ENCODE peak calls at places on chromosomes 4 and X, in four cellular contexts. One of them, this sample, is unnamed.

GRCh38 chrX:138067415-138067814 is 501.5 kb downstream of the ZIC3 start:
- DNase-seq in CD4-positive, alpha-beta memory T cell: no peak
- DNase-seq in K562: no peak
- DNase-seq in aorta: no peak
- DNase-seq in this sample: no peak

GRCh38 chrX:106894978-106895452 is 8.1 kb downstream of the RIPPLY1 start:
- DNase-seq in K562: no peak
- DNase-seq in aorta: no peak
- DNase-seq in CD4-positive, alpha-beta memory T cell: no peak
- DNase-seq in this sample: peak; percentile 35

GRCh38 chrX:153794897-153795816 is 689 bp downstream of the SSR4 start:
- DNase-seq in CD4-positive, alpha-beta memory T cell: no peak
- DNase-seq in K562: peak; percentile 61
- DNase-seq in aorta: no peak
- DNase-seq in this sample: no peak

GRCh38 chrX:48938721-48939416 is 18.5 kb downstream of the OTUD5 start:
- DNase-seq in aorta: peak; percentile 30
- DNase-seq in K562: no peak
- DNase-seq in CD4-positive, alpha-beta memory T cell: peak; percentile 73
- DNase-seq in this sample: no peak

GRCh38 chr4:107877361-107877760 is 52.6 kb downstream of the SGMS2 start:
- DNase-seq in K562: no peak
- DNase-seq in aorta: no peak
- DNase-seq in CD4-positive, alpha-beta memory T cell: no peak
- DNase-seq in this sample: no peak

GRCh38 chr4:110106946-110107325 is 91.5 kb downstream of the ELOVL6 start:
- DNase-seq in K562: no peak
- DNase-seq in CD4-positive, alpha-beta memory T cell: no peak
- DNase-seq in aorta: no peak
- DNase-seq in this sample: no peak

GRCh38 chr4:173005912-173006633 is 162.5 kb upstream of the GALNT7 start:
- DNase-seq in K562: no peak
- DNase-seq in CD4-positive, alpha-beta memory T cell: no peak
- DNase-seq in aorta: no peak
- DNase-seq in this sample: no peak

GRCh38 chr4:2085496-2085901 is 26.4 kb downstream of the NAT8L start:
- DNase-seq in K562: no peak
- DNase-seq in CD4-positive, alpha-beta memory T cell: no peak
- DNase-seq in aorta: no peak
- DNase-seq in this sample: no peak

GRCh38 chr4:151434183-151434860 is 25.3 kb downstream of the FHIP1A start:
- DNase-seq in K562: no peak
- DNase-seq in CD4-positive, alpha-beta memory T cell: no peak
- DNase-seq in aorta: no peak
- DNase-seq in this sample: no peak

GRCh38 chr4:87839309-87839946 is 6.7 kb downstream of the MEPE start:
- DNase-seq in CD4-positive, alpha-beta memory T cell: no peak
- DNase-seq in K562: peak; percentile 25
- DNase-seq in aorta: no peak
- DNase-seq in this sample: peak; percentile 27

GRCh38 chr4:7481227-7481626 is 46.5 kb upstream of the PSAPL1 start:
- DNase-seq in aorta: no peak
- DNase-seq in K562: no peak
- DNase-seq in CD4-positive, alpha-beta memory T cell: no peak
- DNase-seq in this sample: no peak

GRCh38 chr4:106369456-106370060 is 980 bp upstream of the GIMD1 start:
- DNase-seq in K562: peak; percentile 45
- DNase-seq in CD4-positive, alpha-beta memory T cell: peak; percentile 3
- DNase-seq in aorta: no peak
- DNase-seq in this sample: no peak

GRCh38 chrX:140764401-140764919 is 54.9 kb downstream of the LINC00632 start:
- DNase-seq in CD4-positive, alpha-beta memory T cell: no peak
- DNase-seq in K562: peak; percentile 3
- DNase-seq in aorta: peak; percentile 70
- DNase-seq in this sample: peak; percentile 77

GRCh38 chrX:17078031-17078730 is 131.7 kb downstream of the REPS2 start:
- DNase-seq in K562: no peak
- DNase-seq in aorta: no peak
- DNase-seq in CD4-positive, alpha-beta memory T cell: no peak
- DNase-seq in this sample: no peak

GRCh38 chrX:17814557-17814956 is 46.5 kb downstream of the RAI2 start:
- DNase-seq in K562: no peak
- DNase-seq in aorta: no peak
- DNase-seq in CD4-positive, alpha-beta memory T cell: no peak
- DNase-seq in this sample: no peak

GRCh38 chr4:165325732-165326512 is 1.5 kb upstream of the MSMO1 start:
- DNase-seq in K562: peak; percentile 12
- DNase-seq in aorta: no peak
- DNase-seq in CD4-positive, alpha-beta memory T cell: no peak
- DNase-seq in this sample: no peak

GRCh38 chrX:154902408-154902807 is 16.3 kb downstream of the F8A1 start:
- DNase-seq in aorta: no peak
- DNase-seq in CD4-positive, alpha-beta memory T cell: no peak
- DNase-seq in K562: no peak
- DNase-seq in this sample: no peak

GRCh38 chr4:155529761-155530160 is 136.9 kb upstream of the GUCY1A1 start:
- DNase-seq in K562: no peak
- DNase-seq in CD4-positive, alpha-beta memory T cell: no peak
- DNase-seq in aorta: no peak
- DNase-seq in this sample: no peak

GRCh38 chr4:81465668-81466357 is 5.9 kb downstream of the RASGEF1B start:
- DNase-seq in aorta: no peak
- DNase-seq in K562: no peak
- DNase-seq in CD4-positive, alpha-beta memory T cell: no peak
- DNase-seq in this sample: no peak

GRCh38 chrX:16171039-16171438 is 3.8 kb downstream of the MAGEB17 start:
- DNase-seq in K562: no peak
- DNase-seq in aorta: no peak
- DNase-seq in CD4-positive, alpha-beta memory T cell: no peak
- DNase-seq in this sample: no peak

GRCh38 chr4:70855464-70855863 is 15.8 kb upstream of the GRSF1 start:
- DNase-seq in CD4-positive, alpha-beta memory T cell: no peak
- DNase-seq in aorta: no peak
- DNase-seq in K562: peak; percentile 26
- DNase-seq in this sample: no peak

GRCh38 chr4:187309456-187309855 is 585.8 kb upstream of the FAT1 start:
- DNase-seq in CD4-positive, alpha-beta memory T cell: no peak
- DNase-seq in K562: no peak
- DNase-seq in aorta: no peak
- DNase-seq in this sample: no peak

GRCh38 chrX:84187501-84188319 is at the start of gene RPS6KA6:
- DNase-seq in aorta: peak; percentile 48
- DNase-seq in K562: no peak
- DNase-seq in CD4-positive, alpha-beta memory T cell: no peak
- DNase-seq in this sample: peak; percentile 67

GRCh38 chrX:148448686-148449085 is 51.7 kb upstream of the AFF2 start:
- DNase-seq in aorta: no peak
- DNase-seq in CD4-positive, alpha-beta memory T cell: no peak
- DNase-seq in K562: no peak
- DNase-seq in this sample: no peak

GRCh38 chr4:184515606-184516005 is 41.3 kb upstream of the IRF2 start:
- DNase-seq in K562: no peak
- DNase-seq in CD4-positive, alpha-beta memory T cell: no peak
- DNase-seq in aorta: no peak
- DNase-seq in this sample: no peak

GRCh38 chrX:153927686-153927935 is 1.5 kb upstream of the ARHGAP4 start:
- DNase-seq in K562: no peak
- DNase-seq in aorta: no peak
- DNase-seq in CD4-positive, alpha-beta memory T cell: peak; percentile 40
- DNase-seq in this sample: no peak

GRCh38 chr4:158193171-158193749 is 17.0 kb upstream of the TMEM144 start:
- DNase-seq in CD4-positive, alpha-beta memory T cell: no peak
- DNase-seq in aorta: no peak
- DNase-seq in K562: peak; percentile 31
- DNase-seq in this sample: no peak

GRCh38 chr4:184343400-184344177 is 125.9 kb upstream of the ENPP6 start:
- DNase-seq in aorta: peak; percentile 83
- DNase-seq in CD4-positive, alpha-beta memory T cell: peak; percentile 37
- DNase-seq in K562: peak; percentile 29
- DNase-seq in this sample: peak; percentile 83

GRCh38 chr4:52421811-52422213 is 237.3 kb downstream of the USP46 start:
- DNase-seq in aorta: no peak
- DNase-seq in K562: no peak
- DNase-seq in CD4-positive, alpha-beta memory T cell: no peak
- DNase-seq in this sample: no peak

GRCh38 chrX:38993500-38993899 is 192.2 kb downstream of the MID1IP1 start:
- DNase-seq in K562: no peak
- DNase-seq in aorta: no peak
- DNase-seq in CD4-positive, alpha-beta memory T cell: no peak
- DNase-seq in this sample: no peak

GRCh38 chr4:20418865-20419451 is 167.3 kb downstream of the SLIT2 start:
- DNase-seq in aorta: no peak
- DNase-seq in CD4-positive, alpha-beta memory T cell: peak; percentile 36
- DNase-seq in K562: no peak
- DNase-seq in this sample: no peak

GRCh38 chr4:157271166-157271869 is 50.8 kb downstream of the GRIA2 start:
- DNase-seq in CD4-positive, alpha-beta memory T cell: no peak
- DNase-seq in aorta: no peak
- DNase-seq in K562: no peak
- DNase-seq in this sample: no peak

GRCh38 chr4:95107635-95108034 is 349.9 kb downstream of the BMPR1B start:
- DNase-seq in aorta: no peak
- DNase-seq in K562: no peak
- DNase-seq in CD4-positive, alpha-beta memory T cell: no peak
- DNase-seq in this sample: peak; percentile 41

GRCh38 chr4:3461515-3462291 is 1.4 kb upstream of the DOK7 start:
- DNase-seq in K562: no peak
- DNase-seq in aorta: peak; percentile 85
- DNase-seq in CD4-positive, alpha-beta memory T cell: no peak
- DNase-seq in this sample: peak; percentile 59

GRCh38 chr4:115101675-115102074 is 11.7 kb downstream of the NDST4 start:
- DNase-seq in aorta: no peak
- DNase-seq in CD4-positive, alpha-beta memory T cell: no peak
- DNase-seq in K562: no peak
- DNase-seq in this sample: no peak
- H3K27ac ChIP-seq in aorta: no peak overlapping the region
- H3K27ac ChIP-seq in CD4-positive, alpha-beta memory T cell: no peak overlapping the region
- H3K27ac ChIP-seq in K562: no peak overlapping the region
- H3K27ac ChIP-seq in this sample: no peak overlapping the region

DNA sequence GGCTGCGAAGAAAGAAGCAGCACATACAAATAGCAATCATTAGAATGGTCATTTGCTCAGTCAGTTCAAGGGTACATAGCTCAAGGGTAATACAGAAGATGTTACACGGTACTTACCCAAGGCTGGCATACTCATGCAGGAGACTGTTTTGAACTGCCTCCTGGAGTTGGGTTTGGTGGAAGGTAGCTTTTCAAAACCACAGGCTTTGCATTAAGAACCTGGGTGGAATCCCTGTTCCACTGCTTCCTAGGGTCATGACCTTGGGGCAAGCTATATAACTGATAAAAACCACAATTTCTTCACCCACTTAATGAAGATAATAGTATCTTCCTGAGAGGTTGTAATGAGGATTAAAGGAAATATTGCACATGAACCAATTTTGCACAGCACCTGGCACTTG is 36.5 kb downstream of the TBC1D9 start:
- DNase-seq in K562: no peak
- DNase-seq in CD4-positive, alpha-beta memory T cell: no peak
- DNase-seq in aorta: no peak
- DNase-seq in this sample: no peak
- H3K4me1 ChIP-seq in K562: no peaks in the 10 kb centered on the region
- H3K4me1 ChIP-seq in CD4-positive, alpha-beta memory T cell: no peaks in the 10 kb centered on the region
- H3K4me1 ChIP-seq in aorta: peaks cover 7% of the 10 kb centered on the region
- H3K4me1 ChIP-seq in this sample: no peaks in the 10 kb centered on the region

DNA sequence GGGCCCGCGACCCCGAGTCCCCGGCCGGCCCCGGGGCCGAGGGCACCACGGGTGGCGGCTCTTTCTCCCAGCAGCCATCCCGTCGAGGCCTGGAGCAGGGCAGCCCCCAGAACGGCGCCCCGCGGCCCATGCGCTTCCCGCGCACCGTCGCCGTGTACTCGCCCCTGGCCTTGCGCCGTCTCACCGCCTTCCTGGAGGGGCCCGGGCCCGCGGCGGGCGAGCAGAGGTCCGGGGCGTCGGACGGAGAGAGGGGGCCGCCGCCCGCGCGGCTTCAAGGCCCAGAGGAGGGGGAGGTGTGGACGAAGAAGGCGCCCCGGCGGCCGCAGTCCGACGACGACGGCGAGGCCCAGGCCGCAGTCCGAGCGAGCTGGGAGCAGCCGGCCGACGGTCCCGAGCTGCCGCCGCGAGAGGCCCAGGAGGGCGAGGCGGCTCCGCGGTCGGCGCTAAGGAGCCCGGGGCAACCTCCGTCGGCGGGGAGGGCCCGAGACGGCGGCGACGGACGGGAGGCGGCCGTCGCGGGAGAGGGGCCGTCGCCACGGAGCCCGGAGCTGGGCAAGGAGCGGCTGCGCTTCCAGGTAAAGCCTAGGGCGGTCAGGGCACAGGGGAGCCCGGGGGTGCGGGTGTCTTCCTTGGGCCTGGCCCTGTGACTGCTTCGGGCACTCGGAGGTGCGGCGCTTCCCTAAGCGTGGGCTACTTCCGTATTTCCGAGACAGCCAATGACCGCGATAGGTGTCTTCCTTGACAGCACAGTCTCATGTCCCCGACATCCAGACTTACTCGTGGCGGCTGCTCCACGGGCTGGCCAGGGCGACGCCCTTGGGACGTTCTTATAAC is 845 bp downstream of the ZAR1 start:
- DNase-seq in CD4-positive, alpha-beta memory T cell: no peak
- DNase-seq in aorta: no peak
- DNase-seq in K562: no peak
- DNase-seq in this sample: no peak
- H3K4me3 ChIP-seq in CD4-positive, alpha-beta memory T cell: no peak overlapping the region
- H3K4me3 ChIP-seq in aorta: peak overlapping the region; percentile 22
- H3K4me3 ChIP-seq in K562: no peak overlapping the region
- H3K4me3 ChIP-seq in this sample: peak overlapping the region; percentile 47

GRCh38 chrX:134885336-134886016 is 105.3 kb upstream of the SMIM10 start:
- DNase-seq in K562: no peak
- DNase-seq in CD4-positive, alpha-beta memory T cell: no peak
- DNase-seq in aorta: no peak
- DNase-seq in this sample: no peak

GRCh38 chrX:134886201-134886600 is 104.6 kb upstream of the SMIM10 start:
- DNase-seq in aorta: no peak
- DNase-seq in K562: no peak
- DNase-seq in CD4-positive, alpha-beta memory T cell: no peak
- DNase-seq in this sample: no peak

GRCh38 chrX:134880866-134881265 is 109.9 kb upstream of the SMIM10 start:
- DNase-seq in CD4-positive, alpha-beta memory T cell: no peak
- DNase-seq in K562: no peak
- DNase-seq in aorta: no peak
- DNase-seq in this sample: no peak

DNA sequence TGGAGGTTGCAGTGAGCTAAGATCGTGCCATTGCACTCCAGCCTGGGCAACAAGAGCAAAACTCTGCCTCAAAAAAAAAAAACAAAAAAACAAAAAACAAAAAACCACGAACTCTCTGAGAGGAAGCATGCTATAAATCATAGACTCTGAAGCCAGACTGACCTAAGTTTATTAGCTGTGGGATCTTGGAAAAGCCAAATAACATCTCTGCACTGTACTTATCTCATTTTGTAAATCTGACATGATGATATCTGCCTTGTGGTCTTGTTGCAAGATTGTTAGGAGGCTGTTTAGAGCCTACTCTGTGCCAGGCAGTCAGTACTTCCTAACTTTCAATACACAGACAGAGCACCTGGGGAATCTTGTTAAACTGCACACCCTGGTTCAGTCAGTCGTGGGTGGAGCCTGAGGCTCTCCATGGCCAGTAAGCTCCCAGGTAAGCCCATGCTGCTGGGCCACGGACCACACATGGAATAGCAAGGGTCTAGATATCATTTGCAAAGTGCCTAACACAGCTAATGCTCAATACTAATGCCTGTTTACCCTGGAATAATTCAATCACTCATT is 107.6 kb upstream of the SMIM10 start:
- DNase-seq in aorta: no peak
- DNase-seq in CD4-positive, alpha-beta memory T cell: no peak
- DNase-seq in K562: no peak
- DNase-seq in this sample: no peak
- H3K27ac ChIP-seq in aorta: no peak overlapping the region
- H3K27ac ChIP-seq in CD4-positive, alpha-beta memory T cell: no peak overlapping the region
- H3K27ac ChIP-seq in K562: no peak overlapping the region
- H3K27ac ChIP-seq in this sample: no peak overlapping the region